ENCODE peak calls at places on chromosomes 4 and X, in six cellular contexts. One of them, this sample, is unnamed.

GRCh38 chr4:152014280-152014679 is 253.5 kb upstream of the GATB start:
- DNase-seq in B cell: no peak
- DNase-seq in NCI-H82: no peak
- DNase-seq in NCI-H774: no peak
- DNase-seq in NCI-H510A: no peak
- DNase-seq in stimulated activated CD4-positive, alpha-beta T cell treated with anti-CD3 and anti-CD28 coated beads, Interleukin-12 subunit alpha, Interleukin-12 subunit beta, amount 100 ng/mL, for 24 hours: peak
- DNase-seq in this sample: peak

GRCh38 chr4:67638157-67638556 is 62.8 kb downstream of the UBA6 start:
- DNase-seq in stimulated activated CD4-positive, alpha-beta T cell treated with anti-CD3 and anti-CD28 coated beads, Interleukin-12 subunit alpha, Interleukin-12 subunit beta, amount 100 ng/mL, for 24 hours: no peak
- DNase-seq in NCI-H774: no peak
- DNase-seq in NCI-H510A: no peak
- DNase-seq in B cell: no peak
- DNase-seq in NCI-H82: no peak
- DNase-seq in this sample: no peak

GRCh38 chr4:81460115-81460836 is 11.4 kb downstream of the RASGEF1B start:
- DNase-seq in B cell: no peak
- DNase-seq in NCI-H774: no peak
- DNase-seq in NCI-H510A: no peak
- DNase-seq in NCI-H82: peak
- DNase-seq in stimulated activated CD4-positive, alpha-beta T cell treated with anti-CD3 and anti-CD28 coated beads, Interleukin-12 subunit alpha, Interleukin-12 subunit beta, amount 100 ng/mL, for 24 hours: no peak
- DNase-seq in this sample: no peak

GRCh38 chr4:97507587-97508245 is 635.6 kb downstream of the STPG2 start:
- DNase-seq in NCI-H774: no peak
- DNase-seq in stimulated activated CD4-positive, alpha-beta T cell treated with anti-CD3 and anti-CD28 coated beads, Interleukin-12 subunit alpha, Interleukin-12 subunit beta, amount 100 ng/mL, for 24 hours: no peak
- DNase-seq in B cell: no peak
- DNase-seq in NCI-H510A: no peak
- DNase-seq in NCI-H82: no peak
- DNase-seq in this sample: no peak

GRCh38 chrX:48800574-48801280 is 1.1 kb upstream of the HDAC6 start:
- DNase-seq in stimulated activated CD4-positive, alpha-beta T cell treated with anti-CD3 and anti-CD28 coated beads, Interleukin-12 subunit alpha, Interleukin-12 subunit beta, amount 100 ng/mL, for 24 hours: no peak
- DNase-seq in NCI-H774: no peak
- DNase-seq in NCI-H510A: no peak
- DNase-seq in B cell: no peak
- DNase-seq in NCI-H82: peak
- DNase-seq in this sample: no peak

GRCh38 chr4:120071192-120071795 is 4.6 kb upstream of the MAD2L1 start:
- DNase-seq in B cell: peak
- DNase-seq in stimulated activated CD4-positive, alpha-beta T cell treated with anti-CD3 and anti-CD28 coated beads, Interleukin-12 subunit alpha, Interleukin-12 subunit beta, amount 100 ng/mL, for 24 hours: peak
- DNase-seq in NCI-H510A: no peak
- DNase-seq in NCI-H82: peak
- DNase-seq in NCI-H774: no peak
- DNase-seq in this sample: peak

GRCh38 chr4:80027611-80028010 is 45.4 kb downstream of the ANTXR2 start:
- DNase-seq in NCI-H510A: no peak
- DNase-seq in B cell: no peak
- DNase-seq in NCI-H774: no peak
- DNase-seq in NCI-H82: no peak
- DNase-seq in stimulated activated CD4-positive, alpha-beta T cell treated with anti-CD3 and anti-CD28 coated beads, Interleukin-12 subunit alpha, Interleukin-12 subunit beta, amount 100 ng/mL, for 24 hours: no peak
- DNase-seq in this sample: no peak

GRCh38 chr4:122584517-122584916 is 36.3 kb downstream of the IL21 start:
- DNase-seq in B cell: no peak
- DNase-seq in stimulated activated CD4-positive, alpha-beta T cell treated with anti-CD3 and anti-CD28 coated beads, Interleukin-12 subunit alpha, Interleukin-12 subunit beta, amount 100 ng/mL, for 24 hours: no peak
- DNase-seq in NCI-H774: no peak
- DNase-seq in NCI-H82: no peak
- DNase-seq in NCI-H510A: no peak
- DNase-seq in this sample: no peak

GRCh38 chr4:4838602-4839470 is 20.6 kb upstream of the MSX1 start:
- DNase-seq in B cell: no peak
- DNase-seq in stimulated activated CD4-positive, alpha-beta T cell treated with anti-CD3 and anti-CD28 coated beads, Interleukin-12 subunit alpha, Interleukin-12 subunit beta, amount 100 ng/mL, for 24 hours: no peak
- DNase-seq in NCI-H82: no peak
- DNase-seq in NCI-H510A: no peak
- DNase-seq in NCI-H774: no peak
- DNase-seq in this sample: no peak

GRCh38 chrX:47198687-47199080 is 5.1 kb downstream of the UBA1 start:
- DNase-seq in NCI-H82: no peak
- DNase-seq in NCI-H510A: no peak
- DNase-seq in NCI-H774: no peak
- DNase-seq in B cell: no peak
- DNase-seq in stimulated activated CD4-positive, alpha-beta T cell treated with anti-CD3 and anti-CD28 coated beads, Interleukin-12 subunit alpha, Interleukin-12 subunit beta, amount 100 ng/mL, for 24 hours: no peak
- DNase-seq in this sample: no peak

GRCh38 chr4:176066757-176067156 is 1.1 kb downstream of the WDR17 start:
- DNase-seq in NCI-H510A: peak
- DNase-seq in NCI-H82: peak
- DNase-seq in stimulated activated CD4-positive, alpha-beta T cell treated with anti-CD3 and anti-CD28 coated beads, Interleukin-12 subunit alpha, Interleukin-12 subunit beta, amount 100 ng/mL, for 24 hours: no peak
- DNase-seq in B cell: no peak
- DNase-seq in NCI-H774: no peak
- DNase-seq in this sample: no peak